ENCODE peak calls at places on chromosomes 13 and 19, in six cellular contexts. T is Peyer's patch, F is fibroblast of the aortic adventitia, B is fibroblast of mammary gland, I is psoas muscle, A is body of pancreas. S is an unnamed sample.

GRCh38 chr19:6718111-6718740 is 2.2 kb downstream of the C3 start:
- DNase-seq in F (no peak), A (no peak), I (no peak), B (no peak), T (no peak), S (no peak)

GRCh38 chr13:70183041-70183440 is 74.8 kb upstream of the KLHL1 start:
- DNase-seq in I (no peak), T (no peak), B (no peak), F (no peak), A (no peak), S (no peak)

GRCh38 chr13:46303743-46304385 is 83.2 kb downstream of the RUBCNL start:
- DNase-seq in B (no peak), I (no peak), A (no peak), T (no peak), F (no peak), S (no peak)

GRCh38 chr13:79451500-79451962 is 29.4 kb upstream of the NDFIP2 start:
- DNase-seq in I (no peak), F (peak), T (no peak), B (peak), A (no peak), S (no peak)

GRCh38 chr19:16575861-16576689 is 3.9 kb upstream of the SLC35E1 start:
- DNase-seq in F (no peak), B (no peak), T (no peak), A (no peak), I (no peak), S (no peak)

GRCh38 chr19:43667524-43668405 is 2.2 kb downstream of the PLAUR start:
- DNase-seq in A (no peak), I (peak), B (peak), F (no peak), T (no peak), S (no peak)

GRCh38 chr19:42028304-42029216 is 34.5 kb upstream of the ATP1A3 start:
- DNase-seq in I (no peak), A (no peak), T (no peak), B (no peak), F (no peak), S (no peak)

GRCh38 chr13:40982772-40983171 is 36.3 kb downstream of the ELF1 start:
- DNase-seq in I (no peak), A (no peak), B (peak), F (peak), T (no peak), S (no peak)

GRCh38 chr19:34323433-34324204 is 41.4 kb upstream of the GPI start:
- DNase-seq in T (peak), B (no peak), I (no peak), A (no peak), F (no peak), S (no peak)

GRCh38 chr19:15412832-15413231 is 6.0 kb downstream of the AKAP8L start:
- DNase-seq in F (no peak), B (no peak), A (no peak), T (no peak), I (no peak), S (no peak)

GRCh38 chr19:29623726-29624488 is 17.8 kb downstream of the POP4 start:
- DNase-seq in T (peak), I (no peak), A (no peak), B (no peak), F (no peak), S (no peak)

GRCh38 chr13:87680298-87680697 is 9.1 kb downstream of the SLITRK5 start:
- DNase-seq in A (no peak), F (no peak), T (no peak), B (no peak), I (no peak), S (peak)

GRCh38 chr13:73101608-73102007 is 42.8 kb downstream of the KLF5 start:
- DNase-seq in B (no peak), F (no peak), I (no peak), A (no peak), T (no peak), S (no peak)

GRCh38 chr13:32639502-32640105 is 53.4 kb downstream of the PDS5B start:
- DNase-seq in A (peak), T (no peak), B (peak), I (peak), F (peak), S (no peak)

GRCh38 chr13:51221108-51221507 is 1.1 kb upstream of the FAM124A start:
- DNase-seq in T (no peak), A (no peak), I (no peak), B (no peak), F (no peak), S (no peak)

GRCh38 chr19:42488783-42489521 is 39.3 kb downstream of the CEACAM1 start:
- DNase-seq in A (peak), B (no peak), F (no peak), I (no peak), T (no peak), S (peak)

GRCh38 chr19:8204961-8205360 is 4.2 kb upstream of the CERS4 start:
- DNase-seq in B (no peak), F (no peak), I (no peak), T (no peak), A (peak), S (peak)

GRCh38 chr13:49343255-49343654 is 95.5 kb downstream of the CDADC1 start:
- DNase-seq in B (no peak), A (no peak), F (no peak), I (no peak), T (no peak), S (no peak)

GRCh38 chr13:27379694-27380596 is 44.5 kb upstream of the GTF3A start:
- DNase-seq in I (peak), B (peak), T (peak), A (peak), F (peak), S (no peak)

GRCh38 chr19:58516246-58516836 is 3.3 kb downstream of the ZBTB45 start:
- DNase-seq in A (no peak), T (no peak), B (no peak), I (no peak), F (no peak), S (no peak)

GRCh38 chr19:46931197-46931596 is 70.4 kb downstream of the ARHGAP35 start:
- DNase-seq in A (no peak), B (no peak), T (no peak), F (no peak), I (no peak), S (no peak)

GRCh38 chr19:46932346-46932745 is 71.5 kb downstream of the ARHGAP35 start:
- DNase-seq in A (no peak), F (peak), B (no peak), T (no peak), I (no peak), S (no peak)

DNA sequence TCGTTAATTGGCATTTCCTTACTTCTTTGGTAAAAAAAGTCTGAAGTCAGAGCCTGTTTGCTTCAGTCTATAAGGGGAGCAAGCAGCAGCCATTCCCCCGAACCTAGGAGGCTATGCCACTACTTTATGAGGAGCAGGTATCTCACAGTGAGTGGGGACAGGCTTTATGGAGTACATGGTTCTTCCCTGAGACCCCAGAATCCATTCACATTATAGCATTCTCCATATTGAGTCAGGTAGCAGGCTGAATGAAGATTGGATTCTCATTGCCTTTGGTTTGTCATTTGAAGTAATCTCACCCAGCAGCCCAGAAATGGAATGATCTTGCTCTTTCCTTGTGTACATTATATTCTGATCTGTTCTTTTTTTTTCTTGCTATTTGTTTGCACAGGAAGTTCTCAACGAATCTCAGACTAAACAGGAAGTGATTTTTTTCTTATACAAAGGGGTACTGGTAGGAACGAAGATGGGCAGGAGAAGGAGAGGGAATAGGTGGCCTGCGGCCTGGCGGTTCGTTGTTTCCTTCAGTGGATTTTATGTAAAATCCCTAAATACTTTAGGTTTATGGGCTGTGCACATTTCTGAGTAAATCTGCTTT is 74.4 kb downstream of the ARHGAP35 start:
- DNase-seq in A (no peak), T (no peak), F (no peak), I (no peak), B (no peak), S (peak)
- H3K4me3 ChIP-seq in A (no peak), T (no peak), F (no peak), I (no peak), B (no peak), S (peak)

DNA sequence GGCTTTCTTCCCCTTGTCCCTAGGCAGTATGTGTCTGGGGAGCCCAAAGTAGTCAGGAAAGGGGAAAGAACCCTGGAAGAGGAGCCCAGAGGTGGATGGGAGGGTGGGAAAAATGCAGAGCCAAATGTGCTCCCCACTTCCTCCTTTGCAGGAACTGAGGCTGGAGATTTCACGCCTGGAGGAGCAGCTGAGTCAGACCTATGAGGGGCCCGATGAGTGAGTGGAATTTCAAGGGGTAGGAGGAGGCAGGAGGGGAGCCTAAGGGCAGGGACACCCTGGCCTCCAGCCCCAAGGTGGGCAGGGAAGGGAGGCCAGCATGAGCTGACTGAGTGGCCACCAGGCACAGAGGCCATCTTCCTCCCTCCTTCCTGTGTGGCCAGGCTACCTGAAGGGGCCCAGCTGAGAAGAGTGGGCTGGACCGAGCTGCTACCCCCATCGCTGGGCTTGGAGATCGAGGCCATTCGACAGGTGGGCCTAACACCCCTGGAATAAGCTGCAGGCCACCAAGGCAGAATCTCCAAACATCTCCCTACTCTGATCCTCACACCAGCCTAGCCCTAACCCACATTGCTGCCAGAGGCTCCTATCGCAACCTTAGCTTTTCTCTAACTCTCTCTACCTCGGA is 14.3 kb downstream of the PTH2 start:
- DNase-seq in T (no peak), F (no peak), A (no peak), I (no peak), B (no peak), S (no peak)
- H3K4me3 ChIP-seq in T (no peak), F (no peak), A (no peak), I (no peak), B (no peak), S (no peak)

GRCh38 chr19:48182434-48182833 is 12.0 kb downstream of the ZSWIM9 start:
- DNase-seq in B (no peak), F (no peak), T (no peak), I (no peak), A (no peak), S (no peak)

GRCh38 chr19:48181505-48181904 is 11.0 kb downstream of the ZSWIM9 start:
- DNase-seq in A (no peak), B (no peak), F (no peak), T (no peak), I (no peak), S (no peak)

GRCh38 chr19:48183356-48183755 is 12.9 kb downstream of the ZSWIM9 start:
- DNase-seq in B (no peak), T (no peak), A (no peak), I (no peak), F (no peak), S (no peak)

GRCh38 chr19:48186541-48186991 is 16.1 kb downstream of the ZSWIM9 start:
- DNase-seq in B (no peak), I (no peak), T (no peak), F (no peak), A (no peak), S (no peak)

DNA sequence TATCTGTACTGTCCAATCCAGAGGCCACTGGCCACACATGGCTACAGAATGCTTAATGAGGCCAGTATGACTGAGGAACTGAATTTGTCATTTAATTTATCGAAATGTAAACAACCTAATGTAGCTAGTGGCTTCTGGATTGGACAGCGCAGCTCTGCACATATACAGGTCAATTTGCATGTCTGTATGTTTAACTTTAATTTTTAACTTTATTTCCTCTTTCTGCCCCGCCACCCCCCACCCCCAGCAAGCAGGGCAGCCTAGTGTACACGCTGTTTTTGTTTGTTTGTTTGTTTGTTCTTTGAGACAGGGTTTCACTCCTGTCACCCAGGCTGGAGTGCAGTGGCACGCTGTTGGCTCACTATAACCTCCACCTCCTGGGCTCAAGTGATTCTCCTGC is 15.5 kb downstream of the ZSWIM9 start:
- DNase-seq in T (no peak), A (no peak), B (no peak), F (no peak), I (no peak), S (no peak)
- H3K4me3 ChIP-seq in T (no peak), A (no peak), B (no peak), F (no peak), I (no peak), S (no peak)

GRCh38 chr19:4473011-4473410 is 914 bp downstream of the HDGFL2 start:
- DNase-seq in I (no peak), A (no peak), B (no peak), T (no peak), F (no peak), S (no peak)

GRCh38 chr19:4473708-4474503 is 1.8 kb downstream of the HDGFL2 start:
- DNase-seq in A (no peak), I (no peak), B (no peak), F (no peak), T (no peak), S (no peak)

GRCh38 chr19:4472174-4472974 is at the start of gene HDGFL2:
- DNase-seq in B (no peak), A (no peak), T (peak), F (no peak), I (peak), S (no peak)

GRCh38 chr19:4474504-4475136 is 2.5 kb downstream of the HDGFL2 start:
- DNase-seq in B (peak), T (no peak), I (no peak), F (peak), A (no peak), S (no peak)

GRCh38 chr19:4471400-4472173 is 510 bp upstream of the HDGFL2 start:
- DNase-seq in I (peak), B (peak), A (peak), T (peak), F (peak), S (peak)
- H3K4me3 ChIP-seq in I (peak), B (peak), A (peak), T (peak), F (peak), S (peak)

GRCh38 chr13:96072392-96072791 is 17.5 kb upstream of the HS6ST3 start:
- DNase-seq in T (no peak), A (no peak), B (no peak), I (no peak), F (no peak), S (no peak)

GRCh38 chr13:96065851-96066250 is 12.7 kb upstream of the UGGT2 start:
- DNase-seq in B (no peak), A (no peak), T (no peak), F (no peak), I (no peak), S (no peak)

DNA sequence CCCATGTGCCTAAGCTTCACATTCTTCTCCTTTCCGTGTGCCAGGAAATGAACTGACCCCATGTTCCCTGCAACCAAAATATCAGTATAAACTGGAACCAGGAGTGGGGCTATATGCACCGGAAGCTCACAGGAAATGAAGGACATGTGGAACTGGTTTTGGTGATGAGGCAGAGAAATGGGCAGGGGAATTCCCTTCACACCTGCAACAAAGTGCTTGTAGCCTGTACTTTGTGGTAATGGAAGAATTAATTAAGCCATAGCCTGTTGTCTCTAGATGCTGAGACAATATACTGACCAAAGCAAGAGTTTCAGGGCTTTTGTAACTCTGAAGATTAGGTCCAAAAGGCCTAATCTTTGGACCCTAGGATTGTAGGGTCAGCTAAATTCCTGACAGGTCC is 15.5 kb upstream of the UGGT2 start:
- DNase-seq in I (no peak), B (no peak), T (no peak), A (no peak), F (no peak), S (no peak)
- H3K4me3 ChIP-seq in I (no peak), B (no peak), T (no peak), A (no peak), F (no peak), S (no peak)